ENCODE peak calls at places on chromosome 6, in four cellular contexts. J is A549, U is foreskin fibroblast, D is breast epithelium. E is an unnamed sample.

GRCh38 chr6:131164506-131164905 is 29.2 kb downstream of the AKAP7 start:
- DNase-seq in U (peak), D (no peak), J (no peak), E (no peak)

GRCh38 chr6:37858363-37858762 is 38.8 kb downstream of the ZFAND3 start:
- DNase-seq in J (no peak), U (no peak), D (no peak), E (no peak)

GRCh38 chr6:131909408-131910218 is 41.6 kb downstream of the CCN2 start:
- DNase-seq in D (peak), J (peak), U (peak), E (peak)

GRCh38 chr6:36120979-36121706 is 9.2 kb upstream of the MAPK13 start:
- DNase-seq in J (no peak), U (peak), D (peak), E (peak)

GRCh38 chr6:145339089-145339488 is 396.2 kb downstream of the EPM2A start:
- DNase-seq in J (no peak), D (no peak), U (no peak), E (no peak)

GRCh38 chr6:71496018-71496800 is 207.6 kb downstream of the OGFRL1 start:
- DNase-seq in D (no peak), J (no peak), U (peak), E (no peak)

GRCh38 chr6:45320349-45320748 is 7.8 kb upstream of the RUNX2 start:
- DNase-seq in U (no peak), D (no peak), J (no peak), E (no peak)

GRCh38 chr6:15663057-15663638 is 320 bp upstream of the DTNBP1 start:
- DNase-seq in U (peak), J (peak), D (no peak), E (peak)

GRCh38 chr6:106119526-106119925 is 33.4 kb downstream of the PRDM1 start:
- DNase-seq in D (no peak), U (no peak), J (no peak), E (no peak)

GRCh38 chr6:150091466-150091865 is 22.5 kb upstream of the ULBP3 start:
- DNase-seq in U (peak), J (no peak), D (no peak), E (no peak)

GRCh38 chr6:167708501-167709094 is 118.1 kb upstream of the AFDN start:
- DNase-seq in D (no peak), U (no peak), J (no peak), E (no peak)

GRCh38 chr6:41427642-41428401 is 92.4 kb downstream of the NCR2 start:
- DNase-seq in D (no peak), U (peak), J (no peak), E (no peak)

GRCh38 chr6:42375905-42376304 is 75.8 kb downstream of the TRERF1 start:
- DNase-seq in D (no peak), U (no peak), J (no peak), E (no peak)

GRCh38 chr6:86357877-86358276 is 579.5 kb upstream of the HTR1E start:
- DNase-seq in J (no peak), D (no peak), U (no peak), E (no peak)

GRCh38 chr6:36596359-36596758 is 2.2 kb downstream of the SRSF3 start:
- DNase-seq in U (no peak), D (no peak), J (no peak), E (no peak)

GRCh38 chr6:131929227-131929626 is 21.9 kb downstream of the CCN2 start:
- DNase-seq in D (no peak), J (no peak), U (no peak), E (no peak)

GRCh38 chr6:89467437-89467836 is 34.5 kb downstream of the ANKRD6 start:
- DNase-seq in U (no peak), D (no peak), J (no peak), E (no peak)

GRCh38 chr6:2624177-2624576 is 126.5 kb downstream of the MYLK4 start:
- DNase-seq in D (no peak), U (no peak), J (no peak), E (no peak)

GRCh38 chr6:148528292-148528691 is 185.7 kb downstream of the SASH1 start:
- DNase-seq in J (no peak), D (no peak), U (peak), E (no peak)

GRCh38 chr6:160462551-160463109 is 114.5 kb downstream of the SLC22A3 start:
- DNase-seq in U (peak), J (no peak), D (no peak), E (no peak)

GRCh38 chr6:30200551-30201281 is 12.5 kb downstream of the TRIM26 start:
- DNase-seq in U (no peak), D (no peak), J (no peak), E (no peak)

GRCh38 chr6:100665041-100665380 is 200.3 kb upstream of the SIM1 start:
- DNase-seq in U (peak), J (no peak), D (no peak), E (no peak)

DNA sequence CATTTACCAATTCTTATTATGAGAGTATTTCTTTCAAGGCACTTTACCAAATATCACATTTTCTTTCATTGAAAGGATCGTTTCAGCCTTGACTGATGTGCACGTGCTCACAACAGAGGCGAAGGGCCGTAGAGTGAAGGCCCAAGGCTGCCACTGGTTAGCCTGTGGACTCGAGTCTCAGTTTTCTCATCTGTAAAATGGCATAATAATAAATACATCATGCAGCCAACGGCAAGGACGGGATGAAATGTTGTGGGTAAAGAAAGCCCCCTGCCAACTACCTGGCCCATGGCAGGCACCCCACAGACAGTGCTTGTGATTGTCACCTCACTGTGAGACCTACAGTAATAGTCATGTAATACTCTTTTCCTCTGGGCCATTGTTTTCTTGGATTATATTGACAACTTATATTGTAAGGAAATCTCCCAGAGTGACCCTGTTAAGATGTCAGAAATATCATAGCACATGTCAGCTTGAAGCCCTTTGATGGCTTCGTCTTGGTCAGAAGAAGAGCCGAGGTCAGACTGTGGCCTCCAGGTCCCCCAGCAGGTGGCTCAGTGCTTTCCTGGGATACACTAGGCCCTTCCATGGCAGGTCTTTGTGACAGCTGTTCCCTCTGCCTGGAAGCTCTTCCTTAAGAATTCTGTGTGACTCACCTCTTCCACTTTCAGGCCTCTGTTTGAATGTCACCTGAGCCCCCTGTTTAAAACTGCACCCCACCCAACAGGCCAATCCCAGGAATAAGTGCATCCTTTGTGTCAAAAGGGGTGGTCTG is 36.3 kb downstream of the FAM50B start:
- DNase-seq in U (no peak), J (peak), D (no peak), E (no peak)
- TF ChIP-seq CTCF in U (peak), J (peak), D (no peak), E (peak)

GRCh38 chr6:151254451-151255081 is 14.8 kb downstream of the AKAP12 start:
- DNase-seq in J (no peak), D (no peak), U (peak), E (no peak)
- TF ChIP-seq CTCF in J (no peak), D (no peak), U (no peak), E (no peak)

GRCh38 chr6:161696828-161697227 is 423.0 kb upstream of the AGPAT4 start:
- DNase-seq in U (no peak), J (no peak), D (no peak), E (no peak)

GRCh38 chr6:161694995-161695394 is 421.1 kb upstream of the AGPAT4 start:
- DNase-seq in U (peak), J (no peak), D (no peak), E (peak)
- TF ChIP-seq CTCF in U (peak), J (peak), D (peak), E (peak)

GRCh38 chr6:28586273-28586672 is 60.6 kb downstream of the GPX5 start:
- DNase-seq in J (no peak), D (no peak), U (no peak), E (no peak)

GRCh38 chr6:28583463-28583862 is 57.8 kb downstream of the GPX5 start:
- DNase-seq in D (no peak), J (no peak), U (no peak), E (no peak)

GRCh38 chr6:28585335-28585734 is 59.7 kb downstream of the GPX5 start:
- DNase-seq in U (peak), J (no peak), D (no peak), E (no peak)

DNA sequence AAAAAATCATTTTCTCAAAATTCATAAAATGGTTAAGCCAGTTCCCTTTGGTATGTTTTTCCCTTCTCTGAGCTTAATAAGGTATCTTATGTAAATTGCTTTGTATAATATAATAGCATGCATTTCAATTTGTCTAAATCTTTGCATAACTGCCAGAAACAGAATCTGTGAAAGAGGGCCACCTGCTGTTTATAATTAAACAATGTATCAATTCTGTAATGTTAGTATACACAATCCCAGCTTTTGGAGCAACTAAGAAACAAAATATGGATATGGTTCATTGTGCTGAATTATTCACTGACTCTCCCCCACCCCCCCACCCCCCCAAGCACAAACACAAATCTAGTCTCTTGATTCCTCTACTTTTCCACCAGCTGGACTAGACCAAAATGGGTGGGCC is 54.8 kb downstream of the GPX5 start:
- DNase-seq in U (peak), J (no peak), D (no peak), E (no peak)
- TF ChIP-seq CTCF in U (no peak), J (peak), D (no peak), E (no peak)

DNA sequence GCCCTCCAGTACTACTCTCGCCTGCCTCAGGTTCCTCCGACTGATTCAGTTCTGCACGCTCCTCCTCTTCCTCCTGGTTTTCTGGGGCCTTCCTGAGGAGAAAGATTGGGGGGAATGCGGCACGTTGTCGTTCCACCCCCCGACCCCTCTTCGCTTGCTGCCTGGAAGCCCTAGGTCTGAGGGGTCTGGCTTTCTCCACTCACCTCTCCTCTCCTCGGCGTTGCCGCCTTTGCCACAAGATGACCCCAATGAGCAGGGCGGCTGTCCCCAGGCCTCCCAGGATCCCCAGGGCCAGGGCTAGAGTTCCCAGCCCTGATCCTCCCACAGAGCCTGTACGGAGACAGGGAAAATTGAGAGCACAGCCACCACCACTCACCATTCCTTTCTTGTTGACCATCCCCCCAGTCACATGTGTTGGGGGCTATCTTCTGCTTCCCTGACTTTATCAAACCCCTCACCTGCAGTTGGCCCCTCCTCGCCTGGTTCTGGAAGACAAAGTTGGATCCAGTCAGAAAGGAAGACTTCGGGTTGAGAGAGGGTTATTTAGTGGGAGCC is 2.8 kb downstream of the AGER start:
- DNase-seq in D (no peak), U (no peak), J (no peak), E (no peak)
- TF ChIP-seq CTCF in D (no peak), U (no peak), J (no peak), E (no peak)